ENCODE peak calls at places on chromosomes 16 and 17, in six cellular contexts. Y is cardiac muscle cell, L is dorsolateral prefrontal cortex, P is ascending aorta, G is right lobe of liver, B is AG10803. J is an unnamed sample.

GRCh38 chr17:47009759-47010594 is 30.9 kb upstream of the RPRML start:
- DNase-seq in L (no peak), B (no peak), Y (no peak), G (no peak), P (no peak), J (no peak)

GRCh38 chr16:81505011-81505660 is 60.5 kb downstream of the CMIP start:
- DNase-seq in B (no peak), L (no peak), Y (no peak), G (no peak), P (no peak), J (no peak)

GRCh38 chr16:10616744-10617640 is 36.6 kb upstream of the EMP2 start:
- DNase-seq in P (no peak), L (no peak), Y (peak), B (peak), G (peak), J (no peak)

GRCh38 chr16:49463529-49463928 is 89.9 kb downstream of the C16orf78 start:
- DNase-seq in L (no peak), Y (no peak), G (no peak), B (no peak), P (peak), J (peak)

GRCh38 chr17:77085916-77086432 is 54.8 kb upstream of the SEC14L1 start:
- DNase-seq in L (no peak), B (no peak), P (no peak), Y (no peak), G (no peak), J (no peak)

GRCh38 chr17:68197091-68197996 is 50.5 kb upstream of the AMZ2 start:
- DNase-seq in B (no peak), Y (no peak), L (no peak), G (peak), P (no peak), J (no peak)

GRCh38 chr17:58249270-58250133 is 11.1 kb downstream of the LPO start:
- DNase-seq in L (peak), B (peak), G (peak), Y (peak), P (peak), J (peak)

GRCh38 chr17:40025991-40026815 is 11.0 kb downstream of the CSF3 start:
- DNase-seq in L (no peak), Y (no peak), B (no peak), P (no peak), G (no peak), J (no peak)

GRCh38 chr17:78915872-78916632 is 9.1 kb downstream of the TIMP2 start:
- DNase-seq in P (no peak), L (no peak), Y (no peak), G (peak), B (peak), J (no peak)

GRCh38 chr16:89925596-89926079 is 2.5 kb downstream of the TUBB3 start:
- DNase-seq in G (no peak), L (no peak), Y (no peak), P (no peak), B (no peak), J (no peak)

GRCh38 chr17:10116676-10117075 is 81.7 kb downstream of the GAS7 start:
- DNase-seq in G (no peak), B (no peak), L (no peak), P (no peak), Y (no peak), J (no peak)

GRCh38 chr16:55041540-55042234 is 111.0 kb downstream of the IRX5 start:
- DNase-seq in P (peak), Y (no peak), G (no peak), L (no peak), B (no peak), J (no peak)

GRCh38 chr16:23286131-23286532 is 16.0 kb upstream of the SCNN1B start:
- DNase-seq in G (no peak), B (peak), Y (no peak), L (no peak), P (no peak), J (no peak)

GRCh38 chr16:48318630-48319029 is 66.6 kb downstream of the SIAH1 start:
- DNase-seq in Y (no peak), P (no peak), G (no peak), L (no peak), B (peak), J (no peak)

GRCh38 chr17:56867948-56868376 is 34.0 kb downstream of the DGKE start:
- DNase-seq in P (no peak), G (no peak), L (no peak), Y (no peak), B (peak), J (no peak)

GRCh38 chr16:80583466-80583865 is 42.7 kb downstream of the DYNLRB2 start:
- DNase-seq in B (peak), G (peak), L (peak), Y (no peak), P (no peak), J (no peak)

GRCh38 chr17:41343031-41343430 is 7.6 kb downstream of the KRT33A start:
- DNase-seq in G (no peak), B (no peak), Y (no peak), L (no peak), P (no peak), J (peak)

GRCh38 chr17:73589096-73589980 is 54.9 kb downstream of the SDK2 start:
- DNase-seq in Y (no peak), P (no peak), L (no peak), G (no peak), B (no peak), J (no peak)

GRCh38 chr16:74641969-74642368 is 24.7 kb downstream of the RFWD3 start:
- DNase-seq in P (no peak), Y (no peak), G (no peak), L (no peak), B (no peak), J (no peak)

GRCh38 chr17:46028969-46029565 is 30.0 kb downstream of the STH start:
- DNase-seq in L (no peak), P (no peak), B (no peak), Y (no peak), G (no peak), J (no peak)

GRCh38 chr17:64278614-64279013 is 15.6 kb upstream of the TEX2 start:
- DNase-seq in B (peak), L (no peak), Y (no peak), G (no peak), P (no peak), J (no peak)

GRCh38 chr16:54430491-54431030 is 144.0 kb upstream of the IRX3 start:
- DNase-seq in Y (no peak), P (no peak), G (peak), L (no peak), B (peak), J (no peak)

GRCh38 chr16:56628486-56629035 is 3.0 kb downstream of the MT1E start:
- DNase-seq in G (no peak), Y (no peak), B (peak), L (no peak), P (no peak), J (no peak)

GRCh38 chr16:68332411-68333121 is 21.7 kb downstream of the PRMT7 start:
- DNase-seq in B (peak), G (peak), Y (peak), P (no peak), L (no peak), J (no peak)

GRCh38 chr17:74239169-74239568 is 25.8 kb downstream of the TTYH2 start:
- DNase-seq in Y (no peak), G (peak), B (no peak), P (peak), L (no peak), J (no peak)

GRCh38 chr17:80035937-80036714 is at the start of gene CCDC40:
- DNase-seq in G (peak), L (peak), B (peak), P (peak), Y (peak), J (peak)
- TF ChIP-seq CTCF in G (no peak), L (peak), B (peak), P (no peak), Y (peak), J (peak)

GRCh38 chr17:29933379-29933778 is 3.4 kb upstream of the SSH2 start:
- DNase-seq in L (no peak), G (no peak), B (peak), Y (peak), P (no peak), J (no peak)
- TF ChIP-seq CTCF in L (peak), G (peak), B (peak), Y (peak), P (no peak), J (peak)

GRCh38 chr16:52552643-52553042 is 5.7 kb upstream of the TOX3 start:
- DNase-seq in Y (no peak), L (no peak), P (no peak), G (no peak), B (no peak), J (no peak)

GRCh38 chr16:52556083-52556482 is 9.1 kb upstream of the TOX3 start:
- DNase-seq in Y (no peak), P (no peak), G (no peak), L (no peak), B (no peak), J (no peak)

GRCh38 chr16:52555572-52555971 is 8.6 kb upstream of the TOX3 start:
- DNase-seq in G (no peak), Y (no peak), P (no peak), B (no peak), L (no peak), J (no peak)

GRCh38 chr16:52554334-52554733 is 7.4 kb upstream of the TOX3 start:
- DNase-seq in G (no peak), P (no peak), L (no peak), B (no peak), Y (no peak), J (no peak)

DNA sequence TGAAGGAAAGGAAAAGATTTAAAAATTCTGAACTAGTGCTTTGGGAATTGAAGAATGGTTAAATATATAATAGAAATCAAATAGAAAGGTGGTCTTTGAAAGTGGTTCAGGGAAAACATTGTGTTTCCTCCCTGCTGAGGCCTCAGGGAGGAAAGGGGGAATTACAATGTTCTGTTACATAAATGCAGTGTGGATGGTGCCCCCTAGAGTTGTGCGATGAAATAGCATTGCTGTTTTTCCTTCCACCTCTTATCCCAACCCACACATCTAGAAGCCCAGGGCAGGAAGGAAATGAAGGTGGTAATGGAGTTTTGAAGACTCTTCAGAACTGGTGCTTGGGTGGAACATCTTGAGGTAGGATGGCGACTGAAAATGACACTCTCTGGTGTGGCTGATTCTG is 6.4 kb upstream of the TOX3 start:
- DNase-seq in P (no peak), L (no peak), G (no peak), Y (no peak), B (no peak), J (no peak)
- TF ChIP-seq CTCF in P (no peak), L (no peak), G (no peak), Y (no peak), B (no peak), J (peak)

GRCh38 chr16:57797526-57798266 is 4.6 kb downstream of the KIFC3 start:
- DNase-seq in L (no peak), P (no peak), G (peak), B (no peak), Y (peak), J (no peak)
- TF ChIP-seq CTCF in L (no peak), P (no peak), G (no peak), B (no peak), Y (no peak), J (no peak)

DNA sequence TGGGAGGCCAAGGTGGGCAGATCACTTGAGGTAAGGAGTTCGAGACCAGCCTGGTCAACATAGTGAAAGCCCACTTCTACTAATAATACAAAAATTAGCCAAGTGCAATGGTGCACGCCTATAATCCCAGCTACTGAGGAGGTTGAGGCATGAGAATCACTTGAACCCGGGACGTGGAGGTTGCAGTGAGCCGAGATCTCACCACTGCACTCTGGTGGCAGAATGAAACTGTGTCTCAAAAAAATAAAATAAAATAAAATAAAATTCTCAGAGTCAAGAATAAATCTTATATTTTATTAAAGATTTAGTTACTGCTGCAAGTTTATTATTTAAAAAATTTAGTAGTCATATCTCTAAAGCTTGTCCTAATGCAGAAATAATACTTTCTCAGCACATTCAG is 29.7 kb downstream of the ARL4D start:
- DNase-seq in Y (no peak), B (no peak), G (no peak), P (no peak), L (no peak), J (no peak)
- TF ChIP-seq CTCF in Y (peak), B (peak), G (no peak), P (no peak), L (no peak), J (peak)

GRCh38 chr16:67174706-67175231 is 4.4 kb downstream of the NOL3 start:
- DNase-seq in G (no peak), L (no peak), B (no peak), P (no peak), Y (no peak), J (no peak)

GRCh38 chr16:67180166-67180565 is 3.6 kb downstream of the MATCAP1 start:
- DNase-seq in B (no peak), L (no peak), P (no peak), G (no peak), Y (no peak), J (no peak)

GRCh38 chr16:67179421-67180080 is 4.2 kb downstream of the MATCAP1 start:
- DNase-seq in P (no peak), L (no peak), B (no peak), Y (no peak), G (no peak), J (no peak)

GRCh38 chr16:67176662-67177061 is 6.3 kb downstream of the NOL3 start:
- DNase-seq in P (no peak), G (no peak), L (no peak), B (no peak), Y (no peak), J (no peak)

DNA sequence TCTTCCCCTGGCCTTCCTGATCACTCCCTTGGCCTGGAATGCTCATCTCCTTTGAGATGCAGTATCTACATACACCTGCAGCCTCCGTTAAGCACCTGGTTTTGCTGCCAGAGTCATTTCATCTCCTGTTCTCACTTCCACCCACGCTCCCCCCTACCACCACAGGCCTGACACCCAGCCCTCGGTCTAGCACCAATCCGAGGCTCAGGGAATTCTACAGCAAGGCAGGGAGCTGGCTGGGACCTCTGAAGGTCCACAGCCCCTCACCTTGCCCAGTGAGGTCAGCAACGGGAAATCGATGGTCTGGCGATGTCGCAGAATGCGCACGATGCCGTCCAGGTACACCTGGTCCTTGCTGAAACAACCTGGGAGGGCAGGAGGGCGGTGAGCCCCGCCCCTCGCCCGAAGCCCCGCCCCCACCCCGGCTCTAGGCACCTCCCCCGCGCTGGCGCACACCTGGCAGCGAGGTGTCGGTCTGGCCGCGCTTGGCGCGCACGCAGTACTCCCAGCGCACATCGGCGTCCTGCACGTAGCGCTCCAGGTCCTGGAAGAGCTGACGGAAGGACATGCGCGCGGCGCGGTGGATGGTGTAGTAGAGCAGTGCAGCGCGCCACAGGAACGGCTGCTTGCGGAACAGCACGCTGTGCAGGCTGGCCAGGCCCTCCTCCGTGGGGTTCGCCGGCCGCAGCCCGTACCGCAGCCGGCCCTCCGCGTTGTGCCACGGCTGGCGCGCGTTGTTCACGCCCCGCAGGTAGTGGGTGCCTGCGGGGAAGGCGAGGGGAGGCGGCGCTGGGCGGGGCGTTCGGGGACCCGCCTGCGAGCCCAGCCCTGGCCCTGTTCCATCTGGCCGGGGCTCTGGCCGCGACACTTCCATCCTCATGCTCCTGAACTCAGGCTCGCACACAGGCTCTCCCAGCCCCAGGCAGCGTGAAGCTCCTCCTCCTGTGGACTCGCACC is 5.7 kb downstream of the MATCAP1 start:
- DNase-seq in B (peak), L (peak), P (no peak), Y (peak), G (peak), J (no peak)
- TF ChIP-seq CTCF in B (no peak), L (no peak), P (no peak), Y (no peak), G (no peak), J (no peak)

GRCh38 chr17:49603720-49604119 is 28.0 kb downstream of the NXPH3 start:
- DNase-seq in B (peak), G (no peak), Y (no peak), L (no peak), P (no peak), J (no peak)
- TF ChIP-seq CTCF in B (peak), G (no peak), Y (peak), L (no peak), P (no peak), J (no peak)

GRCh38 chr17:82127704-82128103 is 29.7 kb upstream of the FASN start:
- DNase-seq in Y (no peak), G (no peak), P (no peak), B (no peak), L (no peak), J (no peak)

GRCh38 chr17:82128287-82128686 is 30.3 kb upstream of the FASN start:
- DNase-seq in B (no peak), P (no peak), L (no peak), G (no peak), Y (no peak), J (no peak)

GRCh38 chr17:82127315-82127595 is 29.2 kb upstream of the FASN start:
- DNase-seq in G (no peak), Y (no peak), P (no peak), L (no peak), B (no peak), J (no peak)

GRCh38 chr17:82126479-82127314 is 28.7 kb upstream of the FASN start:
- DNase-seq in L (no peak), B (no peak), P (no peak), Y (no peak), G (no peak), J (no peak)

GRCh38 chr17:82129095-82129494 is 31.1 kb upstream of the FASN start:
- DNase-seq in Y (no peak), P (no peak), B (no peak), L (no peak), G (no peak), J (no peak)
- TF ChIP-seq CTCF in Y (peak), P (no peak), B (no peak), L (no peak), G (no peak), J (peak)

GRCh38 chr17:4194796-4195195 is 51.8 kb downstream of the CYB5D2 start:
- DNase-seq in P (peak), L (no peak), G (no peak), Y (no peak), B (no peak), J (no peak)
- TF ChIP-seq CTCF in P (no peak), L (no peak), G (no peak), Y (no peak), B (no peak), J (no peak)

GRCh38 chr17:7840441-7840840 is 6.4 kb downstream of the KDM6B start:
- DNase-seq in L (no peak), P (no peak), Y (no peak), B (no peak), G (no peak), J (no peak)

GRCh38 chr17:7839890-7840260 is 5.9 kb downstream of the KDM6B start:
- DNase-seq in Y (peak), B (peak), P (peak), L (no peak), G (no peak), J (no peak)

GRCh38 chr17:7838291-7839075 is 4.5 kb downstream of the KDM6B start:
- DNase-seq in Y (peak), G (no peak), L (no peak), P (no peak), B (peak), J (no peak)

GRCh38 chr17:7840875-7841274 is 6.9 kb downstream of the KDM6B start:
- DNase-seq in G (no peak), P (no peak), B (no peak), L (no peak), Y (no peak), J (no peak)

GRCh38 chr17:7839199-7839889 is 5.3 kb downstream of the KDM6B start:
- DNase-seq in L (no peak), Y (no peak), P (no peak), G (peak), B (no peak), J (no peak)
- TF ChIP-seq CTCF in L (no peak), Y (no peak), P (no peak), G (no peak), B (no peak), J (no peak)